ENCODE peak calls at places on chromosomes 1 and 21, in eight cellular contexts. V is left lung, T is upper lobe of left lung, Q is tibial artery, L is left ventricle myocardium inferior, B is A549, X is cardiac muscle cell, D is esophagus squamous epithelium. M is an unnamed sample.

GRCh38 chr21:45542242-45542666 is at the start of gene SLC19A1:
- DNase-seq in B (peak; percentile 48), V (peak; percentile 97), T (peak; percentile 77), D (no peak), L (peak; percentile 76), Q (peak; percentile 40), X (peak; percentile 79), M (peak; percentile 78)

GRCh38 chr1:29122987-29123870 is 474 bp downstream of the TMEM200B start:
- DNase-seq in B (no peak), Q (no peak), T (no peak), V (no peak), L (peak; percentile 19), X (peak; percentile 53), D (no peak), M (peak; percentile 79)

GRCh38 chr1:5725855-5726585 is 266.2 kb downstream of the NPHP4 start:
- DNase-seq in L (no peak), Q (no peak), D (no peak), V (no peak), B (no peak), X (no peak), T (no peak), M (no peak)

GRCh38 chr1:151435174-151435573 is 24.1 kb downstream of the POGZ start:
- DNase-seq in Q (no peak), T (no peak), D (no peak), V (no peak), L (no peak), X (no peak), B (no peak), M (no peak)

GRCh38 chr1:230545181-230545580 is 97.1 kb upstream of the COG2 start:
- DNase-seq in L (no peak), X (no peak), V (no peak), T (no peak), B (no peak), Q (no peak), D (no peak), M (no peak)

GRCh38 chr1:40662151-40662550 is 3.3 kb downstream of the RIMS3 start:
- DNase-seq in Q (no peak), T (no peak), B (no peak), X (no peak), D (no peak), V (no peak), L (no peak), M (no peak)

GRCh38 chr1:74427676-74428075 is 84.7 kb downstream of the LRRC53 start:
- DNase-seq in T (no peak), B (no peak), Q (no peak), X (no peak), D (no peak), L (no peak), V (no peak), M (no peak)

GRCh38 chr1:198620951-198621824 is 17.7 kb upstream of the PTPRC start:
- DNase-seq in X (no peak), V (no peak), Q (no peak), D (no peak), L (no peak), B (no peak), T (peak; percentile 65), M (no peak)

GRCh38 chr1:21335750-21336168 is 45.5 kb upstream of the ECE1 start:
- DNase-seq in D (no peak), L (no peak), X (no peak), Q (no peak), T (no peak), V (no peak), B (no peak), M (no peak)

DNA sequence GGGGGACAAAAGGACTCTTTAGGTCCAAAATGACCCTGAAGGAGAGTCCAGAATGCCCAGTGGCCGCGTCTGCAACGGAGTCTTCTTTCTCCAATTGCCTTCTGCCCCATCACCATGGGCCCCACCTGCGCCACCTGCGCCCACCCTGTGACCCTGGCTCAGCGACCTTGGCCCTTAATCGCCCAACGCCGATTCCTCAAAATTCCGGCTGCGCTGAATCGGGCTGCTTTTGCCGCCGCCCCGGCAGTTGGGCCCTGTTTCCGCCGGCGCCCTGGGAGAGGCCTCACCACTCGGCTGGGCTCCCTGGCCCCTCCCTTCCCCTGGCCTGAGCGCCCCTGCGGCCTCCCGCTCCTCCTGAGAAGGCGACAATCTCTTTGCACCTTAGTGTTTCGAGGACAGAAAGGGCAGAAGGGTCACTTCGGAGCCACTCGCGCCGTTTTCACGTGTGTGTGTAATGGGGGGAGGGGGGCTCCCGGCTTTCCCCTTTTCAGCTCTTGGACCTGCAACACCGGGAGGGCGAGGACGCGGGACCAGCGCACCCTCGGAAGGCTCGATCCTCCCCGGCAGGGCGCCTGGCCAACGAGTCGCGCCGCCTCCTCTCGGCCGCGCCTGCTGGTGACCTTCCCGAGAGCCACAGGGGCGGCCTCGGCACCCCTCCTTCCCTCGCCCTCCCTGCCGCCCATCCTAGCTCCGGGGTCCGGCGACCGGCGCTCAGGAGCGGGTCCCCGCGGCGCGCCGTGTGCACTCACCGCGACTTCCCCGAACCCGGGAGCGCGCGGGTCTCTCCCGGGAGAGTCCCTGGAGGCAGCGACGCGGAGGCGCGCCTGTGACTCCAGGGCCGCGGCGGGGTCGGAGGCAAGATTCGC is 522 bp upstream of the SIM2 start:
- DNase-seq in T (no peak), V (peak; percentile 74), B (peak; percentile 62), D (no peak), Q (no peak), L (no peak), X (peak; percentile 46), M (no peak)
- H3K4me3 ChIP-seq in T (no peak overlapping the region), V (no peak overlapping the region), B (peak overlapping the region; percentile 61), D (peak overlapping the region; percentile 76), Q (peak overlapping the region; percentile 41), L (peak overlapping the region; percentile 69), X (peak overlapping the region; percentile 37), M (peak overlapping the region; percentile 73)

GRCh38 chr1:179293340-179294327 is at the start of gene SOAT1:
- DNase-seq in T (peak; percentile 97), D (peak; percentile 53), L (peak; percentile 96), V (peak; percentile 96), B (peak; percentile 94), Q (peak; percentile 93), X (peak; percentile 97), M (peak; percentile 93)
- TF ChIP-seq CTCF in T (peak; percentile 48), D (peak; percentile 8), L (no peak), V (peak; percentile 19), B (no peak), Q (no peak), X (peak; percentile 6), M (no peak)

GRCh38 chr1:245000872-245001188 is 136.5 kb upstream of the HNRNPU start:
- DNase-seq in V (no peak), T (no peak), B (no peak), Q (no peak), X (no peak), L (no peak), D (no peak), M (no peak)

GRCh38 chr1:244998717-244999346 is 134.5 kb upstream of the HNRNPU start:
- DNase-seq in D (no peak), L (no peak), V (no peak), B (no peak), X (no peak), Q (no peak), T (no peak), M (no peak)

GRCh38 chr1:245003246-245003645 is 138.9 kb upstream of the HNRNPU start:
- DNase-seq in B (no peak), Q (no peak), V (no peak), L (no peak), T (no peak), X (no peak), D (no peak), M (no peak)

GRCh38 chr1:244995602-244996400 is 131.5 kb upstream of the HNRNPU start:
- DNase-seq in Q (no peak), D (no peak), X (no peak), T (peak; percentile 45), V (no peak), B (no peak), L (no peak), M (no peak)

DNA sequence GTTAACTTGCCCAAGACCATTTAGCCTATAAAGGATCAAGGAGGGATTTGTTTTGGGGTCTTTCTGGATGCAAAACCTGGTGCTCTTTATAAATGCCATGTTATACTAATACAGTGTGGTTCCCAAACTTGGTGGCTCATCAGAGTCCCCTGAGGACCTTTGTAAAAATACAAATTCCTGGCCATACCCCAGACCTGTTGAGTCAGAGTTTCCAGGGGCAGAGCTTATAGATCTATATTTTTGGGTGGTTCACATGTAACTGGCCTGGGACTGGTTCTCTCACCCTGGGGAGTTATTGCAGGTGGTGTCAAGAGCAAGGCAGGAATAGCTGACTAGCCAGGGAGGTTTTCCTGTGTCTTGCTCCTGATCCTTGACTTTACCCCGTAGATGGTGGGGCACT is 136.9 kb upstream of the HNRNPU start:
- DNase-seq in V (no peak), B (no peak), D (no peak), T (no peak), X (no peak), Q (no peak), L (no peak), M (no peak)
- H3K4me3 ChIP-seq in V (no peak overlapping the region), B (no peak overlapping the region), D (no peak overlapping the region), T (no peak overlapping the region), X (no peak overlapping the region), Q (no peak overlapping the region), L (no peak overlapping the region), M (no peak overlapping the region)

GRCh38 chr1:195886000-195886399 is 722.2 kb downstream of the KCNT2 start:
- DNase-seq in X (no peak), Q (no peak), V (no peak), L (no peak), D (no peak), T (no peak), B (no peak), M (no peak)
- TF ChIP-seq CTCF in X (no peak), Q (no peak), V (no peak), L (no peak), D (no peak), T (no peak), B (peak; percentile 7), M (no peak)

M was measured in coronary artery.